ENCODE peak calls at places on chromosomes 11 and 22, in nine cellular contexts. One of them, this sample, is unnamed.

GRCh38 chr22:36734171-36735058 is 30.9 kb upstream of the CACNG2 start:
- DNase-seq in Peyer's patch: peak
- DNase-seq in astrocyte of the spinal cord: peak
- DNase-seq in GM13976: peak
- DNase-seq in pancreas: peak
- DNase-seq in neural crest cell: no peak
- DNase-seq in GM20000: peak
- DNase-seq in retinal pigment epithelial cell: no peak
- DNase-seq in RWPE1: no peak
- DNase-seq in this sample: no peak

GRCh38 chr11:108965602-108966001 is 300.7 kb downstream of the DDX10 start:
- DNase-seq in Peyer's patch: no peak
- DNase-seq in astrocyte of the spinal cord: peak
- DNase-seq in GM13976: no peak
- DNase-seq in pancreas: no peak
- DNase-seq in neural crest cell: no peak
- DNase-seq in GM20000: no peak
- DNase-seq in retinal pigment epithelial cell: peak
- DNase-seq in RWPE1: no peak
- DNase-seq in this sample: no peak

GRCh38 chr11:45736424-45736823 is 68.5 kb upstream of the SLC35C1 start:
- DNase-seq in Peyer's patch: no peak
- DNase-seq in astrocyte of the spinal cord: no peak
- DNase-seq in GM13976: no peak
- DNase-seq in pancreas: no peak
- DNase-seq in neural crest cell: no peak
- DNase-seq in GM20000: no peak
- DNase-seq in retinal pigment epithelial cell: no peak
- DNase-seq in RWPE1: peak
- DNase-seq in this sample: no peak

GRCh38 chr11:70872950-70873735 is 379.2 kb downstream of the SHANK2 start:
- DNase-seq in Peyer's patch: no peak
- DNase-seq in astrocyte of the spinal cord: no peak
- DNase-seq in GM13976: no peak
- DNase-seq in pancreas: no peak
- DNase-seq in neural crest cell: no peak
- DNase-seq in GM20000: no peak
- DNase-seq in retinal pigment epithelial cell: no peak
- DNase-seq in RWPE1: no peak
- DNase-seq in this sample: no peak

GRCh38 chr11:1123970-1124369 is 33.8 kb upstream of the MUC5AC start:
- DNase-seq in Peyer's patch: peak
- DNase-seq in astrocyte of the spinal cord: no peak
- DNase-seq in GM13976: no peak
- DNase-seq in pancreas: no peak
- DNase-seq in neural crest cell: no peak
- DNase-seq in GM20000: peak
- DNase-seq in retinal pigment epithelial cell: no peak
- DNase-seq in RWPE1: no peak
- DNase-seq in this sample: peak

GRCh38 chr22:23520875-23521441 is 59.1 kb downstream of the IGLL1 start:
- DNase-seq in Peyer's patch: no peak
- DNase-seq in astrocyte of the spinal cord: peak
- DNase-seq in GM13976: no peak
- DNase-seq in pancreas: no peak
- DNase-seq in neural crest cell: peak
- DNase-seq in GM20000: no peak
- DNase-seq in retinal pigment epithelial cell: no peak
- DNase-seq in RWPE1: no peak
- DNase-seq in this sample: no peak

GRCh38 chr11:60700689-60701508 is 1.5 kb downstream of the MS4A8 start:
- DNase-seq in Peyer's patch: no peak
- DNase-seq in astrocyte of the spinal cord: no peak
- DNase-seq in GM13976: peak
- DNase-seq in pancreas: peak
- DNase-seq in neural crest cell: peak
- DNase-seq in GM20000: peak
- DNase-seq in retinal pigment epithelial cell: no peak
- DNase-seq in RWPE1: peak
- DNase-seq in this sample: peak

GRCh38 chr11:118267486-118267885 is 3.4 kb upstream of the MPZL2 start:
- DNase-seq in Peyer's patch: no peak
- DNase-seq in astrocyte of the spinal cord: no peak
- DNase-seq in GM13976: no peak
- DNase-seq in pancreas: no peak
- DNase-seq in neural crest cell: no peak
- DNase-seq in GM20000: no peak
- DNase-seq in retinal pigment epithelial cell: no peak
- DNase-seq in RWPE1: peak
- DNase-seq in this sample: no peak

GRCh38 chr22:33921576-33922181 is 1.4 kb upstream of the LARGE1 start:
- DNase-seq in Peyer's patch: peak
- DNase-seq in astrocyte of the spinal cord: peak
- DNase-seq in GM13976: peak
- DNase-seq in pancreas: peak
- DNase-seq in neural crest cell: peak
- DNase-seq in GM20000: peak
- DNase-seq in retinal pigment epithelial cell: no peak
- DNase-seq in RWPE1: no peak
- DNase-seq in this sample: peak

GRCh38 chr22:33922268-33922667 is 2.0 kb upstream of the LARGE1 start:
- DNase-seq in Peyer's patch: peak
- DNase-seq in astrocyte of the spinal cord: no peak
- DNase-seq in GM13976: no peak
- DNase-seq in pancreas: peak
- DNase-seq in neural crest cell: peak
- DNase-seq in GM20000: no peak
- DNase-seq in retinal pigment epithelial cell: no peak
- DNase-seq in RWPE1: no peak
- DNase-seq in this sample: peak

GRCh38 chr22:33925194-33925593 is 4.9 kb upstream of the LARGE1 start:
- DNase-seq in Peyer's patch: no peak
- DNase-seq in astrocyte of the spinal cord: no peak
- DNase-seq in GM13976: no peak
- DNase-seq in pancreas: no peak
- DNase-seq in neural crest cell: no peak
- DNase-seq in GM20000: no peak
- DNase-seq in retinal pigment epithelial cell: no peak
- DNase-seq in RWPE1: no peak
- DNase-seq in this sample: no peak

GRCh38 chr22:33923033-33923432 is 2.8 kb upstream of the LARGE1 start:
- DNase-seq in Peyer's patch: no peak
- DNase-seq in astrocyte of the spinal cord: no peak
- DNase-seq in GM13976: no peak
- DNase-seq in pancreas: no peak
- DNase-seq in neural crest cell: no peak
- DNase-seq in GM20000: no peak
- DNase-seq in retinal pigment epithelial cell: no peak
- DNase-seq in RWPE1: no peak
- DNase-seq in this sample: no peak

DNA sequence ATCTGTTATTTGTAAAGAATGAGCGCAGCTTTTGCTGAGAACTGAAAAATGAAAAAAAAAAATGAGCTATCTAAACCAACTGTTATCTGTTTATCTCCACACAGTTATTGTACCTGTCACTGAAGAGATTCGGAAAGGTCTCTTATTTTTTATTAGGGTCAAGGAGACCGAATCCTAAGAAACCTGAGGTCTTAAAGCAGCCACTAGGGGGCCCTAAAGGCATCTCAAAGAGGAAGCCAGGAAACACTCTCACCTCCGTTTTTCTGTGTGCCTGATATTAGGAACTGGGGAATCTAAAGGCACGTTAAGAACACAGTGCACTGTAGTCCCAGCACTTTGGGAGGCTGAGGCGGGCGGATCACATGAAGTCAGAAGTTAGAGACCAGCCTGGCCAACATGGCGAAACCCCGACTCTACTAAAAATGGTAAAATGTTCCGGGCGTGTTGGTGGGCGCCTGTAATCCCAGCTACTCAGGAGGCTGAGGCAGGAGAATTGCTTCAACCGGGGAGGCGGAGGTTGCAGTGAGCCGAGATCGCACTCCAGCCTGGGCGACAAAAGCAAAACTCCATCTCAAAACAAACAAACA is 3.5 kb upstream of the LARGE1 start:
- DNase-seq in Peyer's patch: peak
- DNase-seq in astrocyte of the spinal cord: peak
- DNase-seq in GM13976: peak
- DNase-seq in pancreas: peak
- DNase-seq in neural crest cell: peak
- DNase-seq in GM20000: peak
- DNase-seq in retinal pigment epithelial cell: peak
- DNase-seq in RWPE1: peak
- DNase-seq in this sample: peak
- TF ChIP-seq CTCF in Peyer's patch: peak
- TF ChIP-seq CTCF in astrocyte of the spinal cord: peak
- TF ChIP-seq CTCF in GM13976: peak
- TF ChIP-seq CTCF in pancreas: peak
- TF ChIP-seq CTCF in neural crest cell: peak
- TF ChIP-seq CTCF in GM20000: no peak
- TF ChIP-seq CTCF in retinal pigment epithelial cell: peak
- TF ChIP-seq CTCF in RWPE1: peak
- TF ChIP-seq CTCF in this sample: peak

DNA sequence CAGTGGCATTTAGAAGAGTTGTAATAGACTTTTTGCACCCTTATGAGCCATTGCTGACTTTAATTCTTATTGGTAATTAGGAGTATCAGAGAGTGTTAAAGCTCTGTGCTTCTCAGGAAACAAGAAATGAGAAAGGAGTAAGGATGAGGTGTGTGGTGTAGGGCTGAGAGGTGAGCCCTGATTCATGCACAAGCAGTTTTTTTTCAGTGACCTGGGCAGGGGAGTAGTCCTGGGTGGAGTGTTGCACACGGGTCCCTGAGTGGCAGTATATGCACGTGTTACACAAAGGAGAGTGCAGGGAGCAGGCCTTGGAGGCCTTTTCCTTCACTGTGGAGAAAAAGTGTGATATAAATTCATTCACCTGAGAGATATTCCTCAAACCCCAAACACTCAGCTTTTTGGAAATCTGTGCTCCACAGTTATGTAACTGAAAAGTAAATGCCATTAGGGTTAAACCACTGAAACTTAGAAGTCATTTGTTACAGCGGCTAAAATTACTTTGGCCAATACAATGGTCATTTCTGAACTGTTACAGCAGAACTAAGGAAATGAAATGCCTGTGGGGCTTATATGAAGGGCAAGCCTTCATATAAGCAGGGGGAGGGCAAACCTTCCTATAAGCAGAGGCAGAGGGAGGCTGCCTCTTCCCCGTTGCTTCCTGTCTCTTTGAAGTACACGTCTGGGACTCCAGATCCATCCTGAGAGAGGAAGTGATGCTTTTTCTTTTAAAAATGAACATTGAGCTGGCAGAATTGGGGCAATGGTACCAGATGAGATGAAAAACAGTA is 62.6 kb upstream of the OLFML1 start:
- DNase-seq in Peyer's patch: no peak
- DNase-seq in astrocyte of the spinal cord: no peak
- DNase-seq in GM13976: no peak
- DNase-seq in pancreas: no peak
- DNase-seq in neural crest cell: no peak
- DNase-seq in GM20000: peak
- DNase-seq in retinal pigment epithelial cell: no peak
- DNase-seq in RWPE1: no peak
- DNase-seq in this sample: no peak
- TF ChIP-seq CTCF in Peyer's patch: no peak
- TF ChIP-seq CTCF in astrocyte of the spinal cord: no peak
- TF ChIP-seq CTCF in GM13976: no peak
- TF ChIP-seq CTCF in pancreas: no peak
- TF ChIP-seq CTCF in neural crest cell: no peak
- TF ChIP-seq CTCF in GM20000: no peak
- TF ChIP-seq CTCF in retinal pigment epithelial cell: no peak
- TF ChIP-seq CTCF in RWPE1: no peak
- TF ChIP-seq CTCF in this sample: no peak

DNA sequence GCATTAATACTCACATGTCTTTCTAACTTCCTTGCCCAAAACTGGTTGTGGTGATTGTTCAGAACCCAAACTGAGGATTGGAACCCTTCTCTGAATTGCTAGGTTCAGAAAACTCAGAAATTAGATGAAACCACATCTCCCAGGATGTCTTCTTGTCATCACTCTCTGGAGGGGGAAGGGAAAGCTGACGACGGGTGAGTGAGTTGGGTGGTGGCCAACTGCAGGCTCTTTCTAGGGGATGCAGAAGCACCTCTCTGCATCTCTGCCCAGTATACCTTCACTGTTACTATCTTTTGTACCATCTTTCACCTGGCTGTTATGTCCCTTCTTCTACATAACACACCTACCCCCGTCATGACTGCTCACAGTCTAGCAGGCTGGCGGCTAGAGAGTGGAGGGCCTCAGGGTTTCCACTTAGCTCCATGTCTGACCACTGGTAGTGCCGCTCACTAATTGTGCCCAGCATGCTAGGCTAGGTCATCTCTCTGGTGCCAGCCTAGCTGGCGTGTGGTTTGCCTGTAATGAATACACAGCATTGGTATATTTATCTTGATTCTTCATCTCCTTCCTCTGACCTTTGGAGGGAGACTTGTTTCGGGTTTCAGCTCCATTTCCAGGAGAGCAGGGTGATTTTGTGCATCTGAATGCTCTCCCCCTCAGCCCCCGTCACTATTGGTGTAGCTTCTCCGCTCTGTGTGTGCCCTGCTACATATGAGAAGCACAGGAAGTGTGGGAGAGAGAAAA is 7.3 kb downstream of the GRAMD1B start:
- DNase-seq in Peyer's patch: no peak
- DNase-seq in astrocyte of the spinal cord: no peak
- DNase-seq in GM13976: no peak
- DNase-seq in pancreas: no peak
- DNase-seq in neural crest cell: no peak
- DNase-seq in GM20000: no peak
- DNase-seq in retinal pigment epithelial cell: no peak
- DNase-seq in RWPE1: no peak
- DNase-seq in this sample: peak
- TF ChIP-seq CTCF in Peyer's patch: no peak
- TF ChIP-seq CTCF in astrocyte of the spinal cord: no peak
- TF ChIP-seq CTCF in GM13976: no peak
- TF ChIP-seq CTCF in pancreas: no peak
- TF ChIP-seq CTCF in neural crest cell: no peak
- TF ChIP-seq CTCF in GM20000: no peak
- TF ChIP-seq CTCF in retinal pigment epithelial cell: no peak
- TF ChIP-seq CTCF in RWPE1: no peak
- TF ChIP-seq CTCF in this sample: no peak

DNA sequence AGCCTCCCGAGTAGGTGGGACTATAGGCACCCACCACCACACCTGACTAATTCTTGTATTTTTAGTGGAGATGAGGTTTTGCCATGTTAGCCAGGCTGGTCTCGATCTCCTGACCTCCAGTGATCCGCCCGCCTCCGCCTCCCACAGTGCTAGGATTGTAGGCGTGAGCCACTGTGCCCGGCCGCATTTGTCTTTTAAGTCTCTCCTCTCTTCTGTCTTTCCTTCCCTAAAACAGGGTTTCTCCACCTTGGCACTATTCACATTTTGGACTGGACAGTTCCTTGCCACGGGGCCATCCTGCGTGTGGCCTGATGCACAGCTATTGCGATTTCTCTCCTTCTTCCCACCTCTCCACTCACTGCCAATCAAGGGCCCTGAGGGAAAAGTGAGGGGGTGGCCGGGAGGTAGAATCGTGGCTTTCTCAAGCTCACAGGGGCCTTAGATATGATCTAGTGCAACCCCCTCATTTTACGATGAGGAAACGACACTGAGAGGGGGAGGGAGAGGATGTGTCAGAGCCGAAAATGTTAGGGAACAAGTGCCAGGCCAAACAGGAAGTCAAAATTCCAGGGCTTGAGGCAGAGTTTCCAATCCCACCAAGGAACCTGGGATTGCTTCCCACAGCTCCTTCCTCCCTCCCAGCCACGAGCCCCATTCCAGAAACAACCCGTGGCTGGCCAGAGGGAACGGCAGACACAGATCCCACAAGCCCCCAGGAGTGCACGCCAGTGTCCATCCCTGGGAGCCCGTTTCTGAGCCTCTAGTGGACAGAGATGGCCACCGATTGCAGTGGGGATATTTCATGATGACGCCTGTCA is 21.2 kb downstream of the SCGB1A1 start:
- DNase-seq in Peyer's patch: no peak
- DNase-seq in astrocyte of the spinal cord: no peak
- DNase-seq in GM13976: no peak
- DNase-seq in pancreas: no peak
- DNase-seq in neural crest cell: no peak
- DNase-seq in GM20000: no peak
- DNase-seq in retinal pigment epithelial cell: no peak
- DNase-seq in RWPE1: no peak
- DNase-seq in this sample: no peak
- TF ChIP-seq CTCF in Peyer's patch: no peak
- TF ChIP-seq CTCF in astrocyte of the spinal cord: no peak
- TF ChIP-seq CTCF in GM13976: no peak
- TF ChIP-seq CTCF in pancreas: no peak
- TF ChIP-seq CTCF in neural crest cell: no peak
- TF ChIP-seq CTCF in GM20000: no peak
- TF ChIP-seq CTCF in retinal pigment epithelial cell: no peak
- TF ChIP-seq CTCF in RWPE1: no peak
- TF ChIP-seq CTCF in this sample: no peak

This sample was measured in activated CD8-positive, alpha-beta T cell treated with anti-CD3 and anti-CD28 coated beads for 36 hours.